ENCODE peak calls at places on chromosomes 16 and 17, in nine cellular contexts. One of them, this sample, is unnamed.
A peak's percentile ranks its signal among the peaks of the same experiment; 100 is the strongest.

GRCh38 chr16:10729649-10730048 is 14.0 kb upstream of the NUBP1 start:
- DNase-seq in Panc1: no peak
- DNase-seq in GM12892: no peak
- DNase-seq in suprapubic skin: no peak
- DNase-seq in transverse colon: peak; percentile 21
- DNase-seq in sigmoid colon: no peak
- DNase-seq in stomach: no peak
- DNase-seq in HepG2: no peak
- DNase-seq in HCT116: peak; percentile 54
- DNase-seq in this sample: peak; percentile 62

GRCh38 chr16:2457946-2458345 is 2.0 kb upstream of the TEDC2 start:
- DNase-seq in Panc1: no peak
- DNase-seq in GM12892: no peak
- DNase-seq in suprapubic skin: no peak
- DNase-seq in transverse colon: no peak
- DNase-seq in sigmoid colon: no peak
- DNase-seq in stomach: no peak
- DNase-seq in HepG2: no peak
- DNase-seq in HCT116: no peak
- DNase-seq in this sample: no peak

GRCh38 chr17:46930083-46930482 is 7.1 kb downstream of the GOSR2 start:
- DNase-seq in Panc1: no peak
- DNase-seq in GM12892: no peak
- DNase-seq in suprapubic skin: no peak
- DNase-seq in transverse colon: no peak
- DNase-seq in sigmoid colon: no peak
- DNase-seq in stomach: no peak
- DNase-seq in HepG2: no peak
- DNase-seq in HCT116: no peak
- DNase-seq in this sample: no peak

GRCh38 chr16:69881141-69881540 is 70.0 kb upstream of the CLEC18A start:
- DNase-seq in Panc1: no peak
- DNase-seq in GM12892: no peak
- DNase-seq in suprapubic skin: no peak
- DNase-seq in transverse colon: no peak
- DNase-seq in sigmoid colon: no peak
- DNase-seq in stomach: no peak
- DNase-seq in HepG2: no peak
- DNase-seq in HCT116: no peak
- DNase-seq in this sample: no peak

GRCh38 chr17:77473615-77474226 is 333.0 kb downstream of the SEC14L1 start:
- DNase-seq in Panc1: no peak
- DNase-seq in GM12892: no peak
- DNase-seq in suprapubic skin: no peak
- DNase-seq in transverse colon: no peak
- DNase-seq in sigmoid colon: no peak
- DNase-seq in stomach: no peak
- DNase-seq in HepG2: no peak
- DNase-seq in HCT116: peak; percentile 71
- DNase-seq in this sample: no peak

GRCh38 chr17:55520402-55520801 is 9.2 kb upstream of the SMIM36 start:
- DNase-seq in Panc1: no peak
- DNase-seq in GM12892: no peak
- DNase-seq in suprapubic skin: no peak
- DNase-seq in transverse colon: no peak
- DNase-seq in sigmoid colon: no peak
- DNase-seq in stomach: no peak
- DNase-seq in HepG2: no peak
- DNase-seq in HCT116: no peak
- DNase-seq in this sample: no peak

GRCh38 chr17:80225230-80225629 is 5.0 kb downstream of the SLC26A11 start:
- DNase-seq in Panc1: no peak
- DNase-seq in GM12892: no peak
- DNase-seq in suprapubic skin: no peak
- DNase-seq in transverse colon: no peak
- DNase-seq in sigmoid colon: no peak
- DNase-seq in stomach: no peak
- DNase-seq in HepG2: no peak
- DNase-seq in HCT116: no peak
- DNase-seq in this sample: no peak

GRCh38 chr16:27246439-27246838 is 22.1 kb downstream of the NSMCE1 start:
- DNase-seq in Panc1: no peak
- DNase-seq in GM12892: no peak
- DNase-seq in suprapubic skin: no peak
- DNase-seq in transverse colon: no peak
- DNase-seq in sigmoid colon: peak; percentile 66
- DNase-seq in stomach: no peak
- DNase-seq in HepG2: no peak
- DNase-seq in HCT116: no peak
- DNase-seq in this sample: no peak

GRCh38 chr17:65583921-65584603 is 22.6 kb upstream of the AXIN2 start:
- DNase-seq in Panc1: no peak
- DNase-seq in GM12892: no peak
- DNase-seq in suprapubic skin: no peak
- DNase-seq in transverse colon: no peak
- DNase-seq in sigmoid colon: no peak
- DNase-seq in stomach: no peak
- DNase-seq in HepG2: peak; percentile 71
- DNase-seq in HCT116: no peak
- DNase-seq in this sample: no peak

GRCh38 chr16:66551788-66552287 is 538 bp upstream of the CKLF start:
- DNase-seq in Panc1: no peak
- DNase-seq in GM12892: no peak
- DNase-seq in suprapubic skin: no peak
- DNase-seq in transverse colon: no peak
- DNase-seq in sigmoid colon: no peak
- DNase-seq in stomach: no peak
- DNase-seq in HepG2: no peak
- DNase-seq in HCT116: no peak
- DNase-seq in this sample: no peak

GRCh38 chr16:85676466-85676865 is 12.3 kb downstream of the GINS2 start:
- DNase-seq in Panc1: no peak
- DNase-seq in GM12892: no peak
- DNase-seq in suprapubic skin: no peak
- DNase-seq in transverse colon: no peak
- DNase-seq in sigmoid colon: no peak
- DNase-seq in stomach: no peak
- DNase-seq in HepG2: no peak
- DNase-seq in HCT116: no peak
- DNase-seq in this sample: no peak
- TF ChIP-seq POLR2AphosphoS5 in Panc1: peak; percentile 44
- TF ChIP-seq POLR2AphosphoS5 in GM12892: no peak
- TF ChIP-seq POLR2AphosphoS5 in suprapubic skin: no peak
- TF ChIP-seq POLR2AphosphoS5 in transverse colon: no peak
- TF ChIP-seq POLR2AphosphoS5 in sigmoid colon: no peak
- TF ChIP-seq POLR2AphosphoS5 in stomach: no peak
- TF ChIP-seq POLR2AphosphoS5 in HepG2: no peak
- TF ChIP-seq POLR2AphosphoS5 in HCT116: no peak
- TF ChIP-seq POLR2AphosphoS5 in this sample: no peak

DNA sequence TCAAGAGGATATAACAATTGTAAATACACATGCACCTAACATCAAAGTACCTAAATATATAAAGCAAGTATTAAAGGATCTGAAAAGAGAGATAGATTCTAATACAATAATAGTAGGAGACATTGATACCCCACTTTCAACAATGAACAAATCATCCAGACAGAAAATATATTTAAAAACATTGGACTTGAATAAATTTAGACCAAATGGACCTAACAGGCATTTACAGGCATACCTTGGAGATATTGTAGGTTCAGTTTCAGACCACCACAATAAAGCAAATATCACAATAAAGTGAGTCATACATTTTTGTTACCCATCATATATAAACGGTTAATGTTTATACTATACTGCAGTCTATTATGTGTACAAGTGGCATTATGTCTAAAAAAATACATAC is 104.0 kb downstream of the BRIP1 start:
- DNase-seq in Panc1: no peak
- DNase-seq in GM12892: no peak
- DNase-seq in suprapubic skin: no peak
- DNase-seq in transverse colon: no peak
- DNase-seq in sigmoid colon: no peak
- DNase-seq in stomach: no peak
- DNase-seq in HepG2: no peak
- DNase-seq in HCT116: no peak
- DNase-seq in this sample: no peak
- TF ChIP-seq POLR2AphosphoS5 in Panc1: no peak
- TF ChIP-seq POLR2AphosphoS5 in GM12892: no peak
- TF ChIP-seq POLR2AphosphoS5 in suprapubic skin: no peak
- TF ChIP-seq POLR2AphosphoS5 in transverse colon: no peak
- TF ChIP-seq POLR2AphosphoS5 in sigmoid colon: no peak
- TF ChIP-seq POLR2AphosphoS5 in stomach: no peak
- TF ChIP-seq POLR2AphosphoS5 in HepG2: no peak
- TF ChIP-seq POLR2AphosphoS5 in HCT116: no peak
- TF ChIP-seq POLR2AphosphoS5 in this sample: no peak

GRCh38 chr17:64038331-64039105 is 18.1 kb upstream of the ICAM2 start:
- DNase-seq in Panc1: no peak
- DNase-seq in GM12892: no peak
- DNase-seq in suprapubic skin: peak; percentile 44
- DNase-seq in transverse colon: no peak
- DNase-seq in sigmoid colon: peak; percentile 49
- DNase-seq in stomach: no peak
- DNase-seq in HepG2: no peak
- DNase-seq in HCT116: no peak
- DNase-seq in this sample: no peak
- TF ChIP-seq POLR2AphosphoS5 in Panc1: no peak
- TF ChIP-seq POLR2AphosphoS5 in GM12892: no peak
- TF ChIP-seq POLR2AphosphoS5 in suprapubic skin: no peak
- TF ChIP-seq POLR2AphosphoS5 in transverse colon: no peak
- TF ChIP-seq POLR2AphosphoS5 in sigmoid colon: no peak
- TF ChIP-seq POLR2AphosphoS5 in stomach: no peak
- TF ChIP-seq POLR2AphosphoS5 in HepG2: no peak
- TF ChIP-seq POLR2AphosphoS5 in HCT116: no peak
- TF ChIP-seq POLR2AphosphoS5 in this sample: no peak

GRCh38 chr17:82098169-82098938 is at the start of gene FASN:
- DNase-seq in Panc1: no peak
- DNase-seq in GM12892: peak; percentile 100
- DNase-seq in suprapubic skin: peak; percentile 95
- DNase-seq in transverse colon: peak; percentile 97
- DNase-seq in sigmoid colon: peak; percentile 97
- DNase-seq in stomach: peak; percentile 97
- DNase-seq in HepG2: peak; percentile 91
- DNase-seq in HCT116: peak; percentile 91
- DNase-seq in this sample: peak; percentile 94

GRCh38 chr17:82096709-82097186 is 1.3 kb downstream of the FASN start:
- DNase-seq in Panc1: no peak
- DNase-seq in GM12892: no peak
- DNase-seq in suprapubic skin: no peak
- DNase-seq in transverse colon: no peak
- DNase-seq in sigmoid colon: no peak
- DNase-seq in stomach: no peak
- DNase-seq in HepG2: no peak
- DNase-seq in HCT116: no peak
- DNase-seq in this sample: no peak

GRCh38 chr17:82095777-82096708 is 2.0 kb downstream of the FASN start:
- DNase-seq in Panc1: no peak
- DNase-seq in GM12892: no peak
- DNase-seq in suprapubic skin: peak; percentile 64
- DNase-seq in transverse colon: no peak
- DNase-seq in sigmoid colon: no peak
- DNase-seq in stomach: no peak
- DNase-seq in HepG2: no peak
- DNase-seq in HCT116: no peak
- DNase-seq in this sample: no peak

GRCh38 chr17:82097919-82098168 is 192 bp downstream of the FASN start:
- DNase-seq in Panc1: no peak
- DNase-seq in GM12892: no peak
- DNase-seq in suprapubic skin: no peak
- DNase-seq in transverse colon: no peak
- DNase-seq in sigmoid colon: no peak
- DNase-seq in stomach: no peak
- DNase-seq in HepG2: no peak
- DNase-seq in HCT116: no peak
- DNase-seq in this sample: no peak

DNA sequence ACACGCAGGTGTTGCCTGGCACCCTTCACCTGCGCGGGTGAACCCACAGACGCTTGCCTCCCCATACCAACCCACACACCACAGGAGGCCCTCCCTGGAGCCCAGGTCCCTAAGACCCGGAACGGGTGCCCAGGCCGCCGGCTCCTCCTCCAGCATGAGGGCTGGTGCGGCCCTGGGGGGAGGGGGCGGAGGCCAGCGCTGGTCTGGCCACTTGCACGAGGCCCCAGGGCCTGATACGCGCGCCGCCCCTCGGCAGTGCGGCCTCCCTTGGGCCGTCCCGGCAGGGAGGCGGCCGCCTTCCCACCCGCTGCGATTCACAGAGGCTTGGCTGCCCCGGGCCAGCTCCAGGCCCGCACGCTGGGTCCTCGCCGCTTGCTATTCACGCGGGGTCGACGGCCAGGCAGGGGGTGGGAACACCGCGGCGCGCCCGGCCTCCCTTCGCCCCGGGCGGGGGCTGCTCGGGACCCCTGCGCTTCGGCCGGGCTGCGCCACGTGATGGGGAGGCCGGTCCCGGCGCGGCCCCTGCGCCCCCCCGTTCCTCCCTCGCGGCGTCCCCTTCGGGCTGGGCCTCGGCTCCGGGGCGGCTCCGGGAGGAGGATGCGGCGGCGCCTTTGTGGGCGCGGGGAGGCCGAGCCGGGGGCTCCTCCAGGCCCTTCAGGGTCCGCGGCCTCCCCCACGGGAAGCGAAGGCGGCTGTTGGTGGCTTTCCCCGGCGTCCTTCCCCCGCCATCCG is 683 bp downstream of the FASN start:
- DNase-seq in Panc1: no peak
- DNase-seq in GM12892: peak; percentile 77
- DNase-seq in suprapubic skin: no peak
- DNase-seq in transverse colon: peak; percentile 48
- DNase-seq in sigmoid colon: no peak
- DNase-seq in stomach: peak; percentile 58
- DNase-seq in HepG2: no peak
- DNase-seq in HCT116: no peak
- DNase-seq in this sample: no peak
- TF ChIP-seq POLR2AphosphoS5 in Panc1: peak; percentile 41
- TF ChIP-seq POLR2AphosphoS5 in GM12892: no peak
- TF ChIP-seq POLR2AphosphoS5 in suprapubic skin: no peak
- TF ChIP-seq POLR2AphosphoS5 in transverse colon: no peak
- TF ChIP-seq POLR2AphosphoS5 in sigmoid colon: no peak
- TF ChIP-seq POLR2AphosphoS5 in stomach: no peak
- TF ChIP-seq POLR2AphosphoS5 in HepG2: no peak
- TF ChIP-seq POLR2AphosphoS5 in HCT116: peak; percentile 39
- TF ChIP-seq POLR2AphosphoS5 in this sample: no peak

DNA sequence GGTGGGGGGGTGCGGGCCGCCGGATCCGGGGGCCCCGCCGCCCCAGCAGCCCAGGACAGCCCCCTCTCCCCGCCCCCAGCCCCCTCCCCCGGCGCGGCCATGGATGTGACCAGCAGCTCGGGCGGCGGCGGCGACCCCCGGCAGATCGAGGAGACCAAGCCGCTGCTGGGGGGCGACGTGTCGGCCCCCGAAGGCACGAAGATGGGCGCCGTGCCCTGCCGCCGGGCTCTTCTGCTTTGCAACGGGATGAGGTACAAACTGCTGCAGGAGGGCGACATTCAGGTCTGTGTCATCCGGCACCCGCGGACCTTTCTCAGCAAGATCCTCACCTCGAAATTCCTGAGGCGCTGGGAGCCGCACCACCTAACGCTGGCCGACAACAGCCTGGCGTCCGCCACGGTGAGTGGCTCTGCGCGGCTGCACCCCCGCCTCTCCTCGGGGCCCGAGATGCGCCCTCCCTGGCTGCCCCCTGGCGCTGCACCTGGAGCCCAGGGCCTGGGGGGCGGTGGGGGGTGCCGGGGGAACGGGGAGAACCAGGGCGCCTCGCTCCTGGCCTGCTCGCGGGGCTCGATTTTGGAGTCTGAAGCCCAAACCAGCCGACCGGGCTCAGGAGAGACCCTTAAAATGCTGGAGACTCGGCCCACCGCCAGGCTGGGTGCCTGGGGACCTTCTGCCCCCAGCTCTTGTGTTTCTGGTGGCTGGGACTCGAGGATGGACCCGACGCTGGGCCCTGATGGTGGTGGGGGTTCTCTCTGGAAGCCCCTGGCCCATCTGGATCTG is 725 bp downstream of the CMIP start:
- DNase-seq in Panc1: no peak
- DNase-seq in GM12892: peak; percentile 83
- DNase-seq in suprapubic skin: no peak
- DNase-seq in transverse colon: peak; percentile 50
- DNase-seq in sigmoid colon: peak; percentile 78
- DNase-seq in stomach: peak; percentile 58
- DNase-seq in HepG2: no peak
- DNase-seq in HCT116: no peak
- DNase-seq in this sample: no peak
- TF ChIP-seq POLR2AphosphoS5 in Panc1: no peak
- TF ChIP-seq POLR2AphosphoS5 in GM12892: no peak
- TF ChIP-seq POLR2AphosphoS5 in suprapubic skin: no peak
- TF ChIP-seq POLR2AphosphoS5 in transverse colon: no peak
- TF ChIP-seq POLR2AphosphoS5 in sigmoid colon: peak; percentile 12
- TF ChIP-seq POLR2AphosphoS5 in stomach: no peak
- TF ChIP-seq POLR2AphosphoS5 in HepG2: no peak
- TF ChIP-seq POLR2AphosphoS5 in HCT116: no peak
- TF ChIP-seq POLR2AphosphoS5 in this sample: no peak